ENCODE peak calls at places on chromosome 11, in six cellular contexts. F is prostate gland, U is endothelial cell of umbilical vein, R is breast epithelium, H is upper lobe of left lung, J is GM23338. S is an unnamed sample. For H3K27me3, the result is how much of the 10 kb centered on the place peaks cover.

GRCh38 chr11:18145837-18146236 is 13.5 kb downstream of the MRGPRX3 start:
- DNase-seq in U (no peak), F (no peak), H (no peak), J (no peak), R (no peak), S (no peak)

GRCh38 chr11:112277937-112278336 is 17.3 kb upstream of the PLET1 start:
- DNase-seq in J (no peak), F (no peak), R (peak), U (no peak), H (no peak), S (no peak)

GRCh38 chr11:16126361-16126760 is 230.0 kb downstream of the SOX6 start:
- DNase-seq in H (no peak), R (no peak), F (no peak), J (no peak), U (peak), S (no peak)

GRCh38 chr11:1337647-1338007 is 28.2 kb upstream of the TOLLIP start:
- DNase-seq in R (no peak), H (no peak), U (no peak), J (peak), F (no peak), S (peak)

GRCh38 chr11:114483929-114484328 is 44.7 kb downstream of the REXO2 start:
- DNase-seq in F (no peak), J (no peak), H (no peak), U (no peak), R (no peak), S (no peak)

GRCh38 chr11:5857590-5857989 is at the start of gene OR52E8:
- DNase-seq in J (no peak), R (no peak), H (no peak), U (no peak), F (no peak), S (no peak)

GRCh38 chr11:61815790-61816735 is 740 bp downstream of the FADS1 start:
- DNase-seq in F (peak), R (peak), H (peak), J (peak), U (peak), S (no peak)

GRCh38 chr11:62477927-62478326 is 59.1 kb downstream of the SCGB1A1 start:
- DNase-seq in J (no peak), R (no peak), H (no peak), F (no peak), U (no peak), S (no peak)

GRCh38 chr11:33830903-33831648 is 56.8 kb upstream of the FBXO3 start:
- DNase-seq in J (no peak), F (no peak), U (no peak), H (no peak), R (no peak), S (no peak)

GRCh38 chr11:21988477-21988876 is 204.4 kb upstream of the ANO5 start:
- DNase-seq in J (no peak), F (no peak), U (no peak), R (no peak), H (no peak), S (no peak)

GRCh38 chr11:119513141-119513805 is 90.3 kb upstream of the THY1 start:
- DNase-seq in U (no peak), H (peak), F (no peak), J (no peak), R (no peak), S (no peak)

GRCh38 chr11:29482510-29482909 is 534.3 kb downstream of the KCNA4 start:
- DNase-seq in F (no peak), H (no peak), J (no peak), R (no peak), U (no peak), S (no peak)

GRCh38 chr11:119374632-119375394 is 6.7 kb downstream of the USP2 start:
- DNase-seq in R (peak), H (no peak), J (no peak), U (no peak), F (no peak), S (no peak)

GRCh38 chr11:43556892-43557291 is 123.6 kb upstream of the HSD17B12 start:
- DNase-seq in R (no peak), J (no peak), H (no peak), U (no peak), F (no peak), S (no peak)
- H3K27me3 ChIP-seq in R (under half), J (half or more), H (under half), U (under half), F (under half), S (under half)

DNA sequence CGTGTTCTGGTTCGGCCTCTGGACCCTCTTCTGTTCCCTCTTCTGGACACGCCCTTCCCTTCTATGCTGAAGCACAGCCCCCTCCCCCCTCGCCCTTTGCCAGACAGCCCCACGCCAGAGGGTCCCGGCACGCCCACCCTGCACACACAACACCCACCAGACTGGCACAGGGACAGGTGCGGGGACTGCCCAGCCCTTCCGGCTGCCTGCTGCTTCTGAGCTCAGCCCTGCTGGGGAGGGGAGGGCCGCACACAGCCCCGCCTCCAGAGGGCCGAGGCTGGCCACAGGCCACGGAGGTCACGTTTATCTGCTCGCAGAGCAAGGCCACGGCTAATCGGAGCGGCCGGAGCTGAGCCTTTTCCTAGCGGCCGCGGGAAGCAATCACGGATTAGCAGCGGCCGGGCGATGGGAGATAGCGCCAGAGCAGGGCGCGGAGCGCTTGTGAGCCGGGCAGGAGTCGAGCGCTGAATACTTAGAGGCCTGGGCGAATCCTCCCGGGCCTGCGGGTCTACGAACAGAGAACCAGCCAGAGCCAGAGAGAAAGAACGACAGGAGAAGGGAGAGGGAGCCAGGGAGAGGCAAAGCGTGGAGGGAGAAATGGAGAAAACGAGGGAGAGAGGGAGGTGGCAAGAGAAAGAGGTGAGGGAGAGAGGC is 21.5 kb downstream of the OTUB1 start:
- DNase-seq in R (no peak), U (peak), J (peak), F (no peak), H (peak), S (peak)
- TF ChIP-seq POLR2AphosphoS5 in R (no peak), U (no peak), J (no peak), F (no peak), H (no peak), S (no peak)

GRCh38 chr11:86040919-86041318 is 28.0 kb downstream of the PICALM start:
- DNase-seq in J (no peak), R (no peak), U (peak), F (no peak), H (no peak), S (no peak)
- H3K27me3 ChIP-seq in J (under half), R (under half), U (under half), F (under half), H (under half), S (under half)

GRCh38 chr11:126268361-126268707 is 361 bp downstream of the SRPRA start:
- DNase-seq in J (peak), U (no peak), R (no peak), F (no peak), H (no peak), S (no peak)

GRCh38 chr11:126263489-126263888 is 5.2 kb downstream of the SRPRA start:
- DNase-seq in J (no peak), H (no peak), U (no peak), F (no peak), R (no peak), S (no peak)

GRCh38 chr11:126267650-126268049 is 1.0 kb downstream of the SRPRA start:
- DNase-seq in R (no peak), F (peak), H (no peak), U (no peak), J (no peak), S (no peak)

GRCh38 chr11:126268708-126269579 is at the start of the genes FOXRED1 and SRPRA:
- DNase-seq in H (peak), J (peak), F (peak), U (peak), R (peak), S (peak)

DNA sequence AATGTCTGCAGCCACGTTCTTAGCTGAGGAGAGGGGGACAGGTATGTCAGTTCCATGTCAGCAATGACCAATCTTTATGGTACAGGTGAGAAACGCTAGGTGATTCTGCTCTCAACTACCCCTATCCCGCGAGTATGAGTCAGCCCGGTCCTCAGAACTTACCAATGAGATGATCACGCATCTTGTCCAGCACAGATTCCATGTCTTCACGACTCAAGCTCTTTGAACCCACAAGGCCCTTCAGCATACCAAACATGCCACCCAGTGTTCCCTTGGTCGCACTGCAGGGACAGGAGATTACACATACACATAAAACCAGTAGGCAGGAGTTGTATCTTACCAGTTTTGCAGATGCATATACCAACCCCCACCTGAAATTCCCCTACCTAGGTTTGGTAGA is 2.9 kb downstream of the SRPRA start:
- DNase-seq in U (peak), R (no peak), J (no peak), H (no peak), F (no peak), S (no peak)
- TF ChIP-seq POLR2AphosphoS5 in U (no peak), R (no peak), J (no peak), H (no peak), F (no peak), S (no peak)

GRCh38 chr11:134515081-134515960 is 103.3 kb upstream of the B3GAT1 start:
- DNase-seq in F (no peak), U (no peak), J (no peak), R (no peak), H (no peak), S (no peak)

GRCh38 chr11:134518616-134519389 is 106.8 kb upstream of the B3GAT1 start:
- DNase-seq in U (no peak), R (no peak), H (no peak), J (no peak), F (no peak), S (no peak)

GRCh38 chr11:134516529-134516928 is 104.5 kb upstream of the B3GAT1 start:
- DNase-seq in H (no peak), R (no peak), J (peak), U (no peak), F (no peak), S (no peak)

GRCh38 chr11:134517621-134518293 is 105.7 kb upstream of the B3GAT1 start:
- DNase-seq in U (no peak), H (no peak), F (peak), R (no peak), J (no peak), S (no peak)

DNA sequence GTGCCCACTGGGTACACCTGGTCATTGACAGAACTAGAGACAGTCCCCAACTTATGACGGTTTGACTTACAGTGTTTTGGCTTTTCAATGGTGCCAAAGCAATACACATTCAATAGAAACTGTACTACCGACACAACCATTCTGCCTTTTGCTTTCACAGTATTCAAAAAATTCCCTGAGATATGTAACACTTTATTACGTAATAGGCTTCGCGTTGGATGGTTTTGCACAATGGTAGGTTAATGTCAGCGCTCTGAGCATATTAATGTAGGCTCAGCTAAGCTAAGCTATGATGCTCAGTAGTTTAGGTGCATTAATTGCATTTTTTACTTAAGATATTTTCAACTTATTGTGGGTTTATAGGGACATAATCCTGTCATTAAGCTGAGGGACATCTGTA is 105.1 kb upstream of the B3GAT1 start:
- DNase-seq in F (no peak), H (no peak), R (no peak), U (no peak), J (no peak), S (no peak)
- H3K27me3 ChIP-seq in F (under half), H (under half), R (under half), U (under half), J (under half), S (half or more)

DNA sequence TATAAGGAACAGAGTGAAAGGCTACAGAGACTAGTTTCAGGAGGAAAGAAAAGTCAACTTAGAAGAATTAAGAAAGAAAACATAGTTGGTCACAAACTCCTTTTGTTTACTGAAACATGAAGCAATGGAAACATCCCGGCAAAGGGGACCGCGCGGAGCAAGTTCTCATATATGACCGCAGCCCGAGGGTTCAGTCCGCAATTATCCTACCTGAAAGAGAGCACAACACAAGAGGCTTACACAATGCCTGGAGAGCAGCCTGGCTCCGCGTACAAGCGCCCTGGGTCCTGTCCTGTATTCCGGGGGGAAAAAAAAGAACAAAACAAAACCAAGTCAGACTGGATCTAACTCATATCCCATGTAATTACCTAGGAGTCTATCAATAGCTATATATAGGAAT is 12.3 kb downstream of the RBM4B start:
- DNase-seq in R (no peak), U (no peak), H (no peak), J (no peak), F (no peak), S (no peak)
- TF ChIP-seq POLR2AphosphoS5 in R (no peak), U (no peak), H (no peak), J (no peak), F (no peak), S (no peak)